ENCODE peak calls at places on chromosomes 4 and X, in five cellular contexts. A is neuronal stem cell, P is mesenchymal stem cell, N is IMR-90, U is H1. B is an unnamed sample.
A peak's percentile ranks its signal among the peaks of the same experiment; 100 is the strongest.

GRCh38 chrX:131202766-131203165 is 86.3 kb downstream of the IGSF1 start:
- DNase-seq in A (no peak), P (no peak), N (no peak), U (no peak), B (no peak)

GRCh38 chr4:10106421-10107039 is 10.1 kb downstream of the WDR1 start:
- DNase-seq in A (no peak), P (peak; percentile 95), N (peak; percentile 97), U (no peak), B (peak; percentile 80)

GRCh38 chrX:40468033-40468979 is 112.5 kb upstream of the ATP6AP2 start:
- DNase-seq in A (no peak), P (peak; percentile 38), N (peak; percentile 5), U (no peak), B (peak; percentile 76)

GRCh38 chrX:120791013-120791643 is 84.5 kb downstream of the CT47B1 start:
- DNase-seq in A (no peak), P (peak; percentile 37), N (peak; percentile 43), U (no peak), B (peak; percentile 2)

GRCh38 chr4:131113704-131114103 is 2017.8 kb downstream of the C4orf33 start:
- DNase-seq in A (no peak), P (no peak), N (no peak), U (no peak), B (no peak)

GRCh38 chr4:79862842-79863241 is 210.2 kb downstream of the ANTXR2 start:
- DNase-seq in A (no peak), P (no peak), N (no peak), U (no peak), B (no peak)

GRCh38 chr4:83858121-83858520 is 322.2 kb downstream of the GPAT3 start:
- DNase-seq in A (no peak), P (no peak), N (peak; percentile 56), U (no peak), B (no peak)

GRCh38 chrX:57900961-57901360 is 9.3 kb downstream of the ZXDA start:
- DNase-seq in A (no peak), P (no peak), N (peak; percentile 21), U (no peak), B (no peak)

GRCh38 chrX:57929373-57929772 is 19.1 kb upstream of the ZXDA start:
- DNase-seq in A (no peak), P (peak; percentile 0), N (peak; percentile 27), U (no peak), B (peak; percentile 38)

GRCh38 chr4:6928067-6928466 is 18.4 kb downstream of the TBC1D14 start:
- DNase-seq in A (no peak), P (no peak), N (no peak), U (no peak), B (no peak)

GRCh38 chrX:135463937-135464336 is 42.2 kb downstream of the SMIM10L2A start:
- DNase-seq in A (no peak), P (peak; percentile 3), N (peak; percentile 6), U (no peak), B (peak; percentile 26)

GRCh38 chr4:101790521-101791188 is at the start of gene BANK1:
- DNase-seq in A (peak; percentile 46), P (peak; percentile 65), N (peak; percentile 2), U (peak; percentile 91), B (peak; percentile 86)

GRCh38 chr4:56049428-56050212 is 100.9 kb downstream of the CEP135 start:
- DNase-seq in A (peak; percentile 43), P (peak; percentile 46), N (no peak), U (peak; percentile 80), B (peak; percentile 86)

GRCh38 chr4:165580379-165580905 is 201.6 kb downstream of the CPE start:
- DNase-seq in A (no peak), P (peak; percentile 90), N (no peak), U (no peak), B (peak; percentile 72)

GRCh38 chrX:136525738-136526606 is 6.0 kb upstream of the VGLL1 start:
- DNase-seq in A (no peak), P (peak; percentile 62), N (peak; percentile 85), U (no peak), B (no peak)

GRCh38 chrX:49209434-49210251 is 9.7 kb upstream of the SYP start:
- DNase-seq in A (no peak), P (no peak), N (no peak), U (no peak), B (peak; percentile 83)

GRCh38 chr4:142663828-142664227 is 182.3 kb downstream of the INPP4B start:
- DNase-seq in A (no peak), P (no peak), N (peak; percentile 18), U (no peak), B (no peak)

GRCh38 chrX:149145845-149146285 is 359.2 kb downstream of the IDS start:
- DNase-seq in A (no peak), P (peak; percentile 32), N (no peak), U (no peak), B (peak; percentile 27)

GRCh38 chrX:150664290-150664689 is 28.9 kb upstream of the MTMR1 start:
- DNase-seq in A (no peak), P (no peak), N (no peak), U (no peak), B (no peak)

GRCh38 chr4:15964159-15964558 is 1.2 kb upstream of the FGFBP2 start:
- DNase-seq in A (no peak), P (no peak), N (no peak), U (no peak), B (peak; percentile 67)

GRCh38 chr4:44522761-44523445 is 74.3 kb upstream of the KCTD8 start:
- DNase-seq in A (no peak), P (no peak), N (no peak), U (no peak), B (peak; percentile 56)

GRCh38 chr4:26074672-26075071 is 160.7 kb downstream of the SMIM20 start:
- DNase-seq in A (no peak), P (peak; percentile 13), N (no peak), U (no peak), B (peak; percentile 18)

GRCh38 chr4:95124906-95125504 is 367.2 kb downstream of the BMPR1B start:
- DNase-seq in A (peak; percentile 54), P (peak; percentile 73), N (peak; percentile 76), U (no peak), B (peak; percentile 81)

GRCh38 chrX:48695524-48695875 is 1.0 kb upstream of the SUV39H1 start:
- DNase-seq in A (no peak), P (peak; percentile 23), N (peak; percentile 28), U (no peak), B (no peak)

GRCh38 chr4:151783867-151784266 is 23.1 kb upstream of the GATB start:
- DNase-seq in A (no peak), P (no peak), N (no peak), U (no peak), B (no peak)

GRCh38 chrX:19955306-19955705 is 35.6 kb downstream of the BCLAF3 start:
- DNase-seq in A (no peak), P (no peak), N (no peak), U (no peak), B (no peak)

GRCh38 chrX:32170481-32170880 is 1040.9 kb downstream of the DMD start:
- DNase-seq in A (no peak), P (no peak), N (no peak), U (no peak), B (no peak)

GRCh38 chr4:96675916-96676315 is 836.0 kb downstream of the PDHA2 start:
- DNase-seq in A (no peak), P (peak; percentile 71), N (no peak), U (no peak), B (peak; percentile 13)

GRCh38 chr4:4541661-4542570 is at the start of gene STX18:
- DNase-seq in A (peak; percentile 90), P (peak; percentile 88), N (peak; percentile 83), U (peak; percentile 99), B (peak; percentile 92)
- H2BK15ac ChIP-seq in A (no peak within 1 kb of the TSS), P (peak within 1 kb of the TSS; percentile 85), N (peak within 1 kb of the TSS; percentile 45), U (peak within 1 kb of the TSS; percentile 74), B (no peak within 1 kb of the TSS)

GRCh38 chrX:153920546-153920945 is 5.5 kb downstream of the ARHGAP4 start:
- DNase-seq in A (no peak), P (no peak), N (no peak), U (no peak), B (no peak)

GRCh38 chrX:153921511-153922285 is 4.4 kb downstream of the ARHGAP4 start:
- DNase-seq in A (no peak), P (no peak), N (no peak), U (no peak), B (no peak)

GRCh38 chrX:153922286-153922573 is 3.8 kb downstream of the ARHGAP4 start:
- DNase-seq in A (no peak), P (no peak), N (no peak), U (no peak), B (no peak)

GRCh38 chrX:153919281-153919680 is 6.8 kb downstream of the ARHGAP4 start:
- DNase-seq in A (no peak), P (no peak), N (no peak), U (no peak), B (no peak)

GRCh38 chrX:153921070-153921469 is 5.0 kb downstream of the ARHGAP4 start:
- DNase-seq in A (no peak), P (no peak), N (no peak), U (no peak), B (no peak)
- H3K4me3 ChIP-seq in A (no peak overlapping the region), P (no peak overlapping the region), N (no peak overlapping the region), U (no peak overlapping the region), B (no peak overlapping the region)

GRCh38 chr4:8649631-8650261 is 57.2 kb downstream of the CPZ start:
- DNase-seq in A (no peak), P (no peak), N (no peak), U (peak; percentile 45), B (no peak)

GRCh38 chr4:8655411-8656184 is 63.0 kb downstream of the CPZ start:
- DNase-seq in A (no peak), P (no peak), N (no peak), U (no peak), B (no peak)

GRCh38 chr4:8651661-8652180 is 59.2 kb downstream of the CPZ start:
- DNase-seq in A (no peak), P (no peak), N (no peak), U (no peak), B (no peak)

GRCh38 chr4:8653326-8654000 is 60.9 kb downstream of the CPZ start:
- DNase-seq in A (no peak), P (no peak), N (no peak), U (peak; percentile 48), B (no peak)

DNA sequence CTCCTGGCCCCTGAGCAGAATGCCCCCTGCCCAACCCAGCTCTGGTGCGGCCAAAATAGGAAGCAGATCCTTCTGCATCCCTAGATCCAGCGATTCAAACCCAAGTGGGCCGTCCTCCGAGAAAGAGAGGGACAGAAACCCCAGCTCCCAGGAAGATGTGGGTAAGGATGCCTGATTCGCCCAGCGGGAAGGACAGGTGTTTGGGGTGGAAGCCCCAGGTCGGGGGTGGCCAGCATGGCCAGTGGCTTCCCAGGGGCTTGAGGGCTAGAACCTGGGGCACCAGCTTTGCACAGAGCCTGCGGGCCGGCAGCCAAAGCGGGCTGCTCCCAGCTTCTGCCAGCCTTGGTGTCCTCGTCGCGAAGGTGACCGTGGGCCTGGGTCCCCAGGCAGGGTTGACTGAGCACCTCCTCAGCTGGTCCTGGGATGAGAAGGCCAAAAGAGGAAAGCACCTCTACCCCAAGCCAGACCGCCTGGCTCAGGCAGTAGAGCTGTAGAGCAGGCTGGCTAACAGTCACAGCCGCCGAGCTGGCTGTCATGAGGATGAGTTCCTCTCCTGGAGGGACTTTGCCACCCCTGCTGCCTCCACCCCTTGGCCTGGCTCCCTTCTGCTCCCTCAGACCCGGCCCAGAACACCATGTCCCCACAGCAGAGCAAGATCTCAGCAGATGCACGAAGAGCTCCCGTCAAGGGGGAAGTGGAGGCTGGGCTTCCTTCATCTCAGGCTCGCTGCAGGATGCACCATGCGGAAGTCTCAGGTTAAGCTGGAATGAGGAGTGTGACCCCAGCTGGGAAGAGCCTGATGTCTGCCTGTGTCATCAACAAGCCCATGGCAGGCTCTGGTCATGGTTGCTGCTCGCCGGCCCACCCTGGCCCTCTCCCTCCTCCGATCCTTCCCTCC is 59.9 kb downstream of the CPZ start:
- DNase-seq in A (no peak), P (no peak), N (no peak), U (no peak), B (no peak)
- H2BK15ac ChIP-seq in A (peak overlapping the region; percentile 72), P (no peak overlapping the region), N (no peak overlapping the region), U (no peak overlapping the region), B (no peak overlapping the region)

GRCh38 chrX:46500054-46500453 is 45.2 kb downstream of the ZNF674 start:
- DNase-seq in A (no peak), P (peak; percentile 4), N (no peak), U (no peak), B (peak; percentile 4)
- H3K4me3 ChIP-seq in A (no peak overlapping the region), P (peak overlapping the region; percentile 30), N (no peak overlapping the region), U (no peak overlapping the region), B (no peak overlapping the region)

B was measured in mesendoderm.